ENCODE peak calls at places on chromosomes 4 and X, in ten cellular contexts. K is NCI-H1092; D is naive thymus-derived CD4-positive, alpha-beta T cell; P is gastrocnemius medialis; Z is NCI-H2029; V is suprapubic skin; Y is activated CD4-positive, alpha-beta memory T cell treated with anti-CD3 and anti-CD28 coated beads for 36 hours; Q is HT-29; E is COLO829; N is germinal center. L is an unnamed sample.
A peak's percentile ranks its signal among the peaks of the same experiment; 100 is the strongest.

GRCh38 chr4:72767903-72768817 is 199.1 kb upstream of the ADAMTS3 start:
- DNase-seq in E (peak; percentile 25), Q (no peak), Z (no peak), P (no peak), V (no peak), Y (no peak), D (no peak), K (no peak), N (no peak), L (no peak)

GRCh38 chr4:182776376-182777058 is 140.7 kb downstream of the DCTD start:
- DNase-seq in K (no peak), D (no peak), N (no peak), Z (no peak), Q (no peak), P (no peak), Y (no peak), E (no peak), V (no peak), L (no peak)

GRCh38 chr4:87589531-87589930 is 18.8 kb upstream of the DSPP start:
- DNase-seq in V (no peak), K (no peak), E (no peak), Z (no peak), Q (no peak), P (no peak), D (no peak), N (no peak), Y (no peak), L (peak; percentile 40)

GRCh38 chrX:3743821-3744439 is 30.5 kb upstream of the PRKX start:
- DNase-seq in K (no peak), Y (peak; percentile 73), N (no peak), E (no peak), V (no peak), Q (no peak), Z (no peak), P (no peak), D (peak; percentile 80), L (no peak)

GRCh38 chr4:107825072-107825789 is 499 bp downstream of the SGMS2 start:
- DNase-seq in Q (peak; percentile 74), V (peak; percentile 79), P (no peak), Z (no peak), D (no peak), K (peak; percentile 42), Y (peak; percentile 25), E (peak; percentile 48), N (peak; percentile 8), L (peak; percentile 15)

GRCh38 chr4:149645790-149646189 is 169.9 kb downstream of the IQCM start:
- DNase-seq in E (peak; percentile 8), K (no peak), V (no peak), P (no peak), Q (peak; percentile 25), D (no peak), Z (no peak), N (no peak), Y (no peak), L (no peak)

GRCh38 chrX:110131031-110131430 is 128.1 kb downstream of the TMEM164 start:
- DNase-seq in Q (no peak), V (no peak), E (no peak), N (no peak), D (no peak), Z (no peak), Y (no peak), P (no peak), K (no peak), L (no peak)

GRCh38 chr4:58669783-58670182 is 1559.6 kb upstream of the IGFBP7 start:
- DNase-seq in N (no peak), V (no peak), E (peak; percentile 12), Z (no peak), D (no peak), Y (no peak), K (no peak), Q (no peak), P (no peak), L (no peak)

GRCh38 chr4:3471098-3471760 is 8.1 kb downstream of the DOK7 start:
- DNase-seq in P (no peak), V (no peak), N (no peak), Q (no peak), E (no peak), D (no peak), Z (no peak), Y (no peak), K (no peak), L (no peak)

GRCh38 chrX:24248042-24248441 is 65.8 kb downstream of the SUPT20HL2 start:
- DNase-seq in Y (no peak), E (no peak), P (no peak), D (no peak), Q (no peak), V (no peak), Z (no peak), N (no peak), K (no peak), L (no peak)

GRCh38 chrX:110667706-110668105 is 127.9 kb downstream of the CHRDL1 start:
- DNase-seq in K (no peak), Z (no peak), E (peak; percentile 19), D (no peak), Y (no peak), P (no peak), Q (peak; percentile 32), V (no peak), N (no peak), L (no peak)

GRCh38 chr4:65918217-65918616 is 247.9 kb upstream of the EPHA5 start:
- DNase-seq in E (no peak), Y (no peak), P (no peak), D (no peak), Q (no peak), K (peak; percentile 43), V (no peak), Z (peak; percentile 37), N (no peak), L (no peak)

GRCh38 chr4:189124149-189124758 is 816.4 kb upstream of the FRG1 start:
- DNase-seq in E (peak; percentile 30), Z (peak; percentile 3), D (no peak), Y (no peak), N (no peak), K (peak; percentile 33), Q (peak; percentile 13), V (no peak), P (no peak), L (peak; percentile 15)

GRCh38 chr4:2059034-2059725 is at the start of gene NAT8L:
- DNase-seq in D (no peak), Q (no peak), Y (peak; percentile 21), N (peak; percentile 48), P (no peak), K (peak; percentile 67), Z (no peak), V (no peak), E (no peak), L (no peak)

GRCh38 chrX:134460005-134460860 is at the start of gene HPRT1:
- DNase-seq in V (peak; percentile 73), E (peak; percentile 28), Y (peak; percentile 83), Q (peak; percentile 78), N (peak; percentile 75), P (peak; percentile 64), D (peak; percentile 80), Z (peak; percentile 61), K (peak; percentile 74), L (no peak)

GRCh38 chrX:68686684-68687045 is 39.2 kb downstream of the STARD8 start:
- DNase-seq in Z (no peak), P (no peak), N (no peak), Y (peak; percentile 32), D (no peak), E (no peak), V (no peak), K (no peak), Q (no peak), L (no peak)

GRCh38 chr4:6008092-6008551 is 10.1 kb downstream of the C4orf50 start:
- DNase-seq in D (no peak), E (no peak), N (no peak), V (no peak), P (no peak), Z (no peak), K (no peak), Y (no peak), Q (no peak), L (no peak)

GRCh38 chr4:164058775-164059174 is 564.3 kb downstream of the TMA16 start:
- DNase-seq in P (no peak), N (no peak), Z (no peak), K (no peak), Q (no peak), E (no peak), Y (no peak), D (no peak), V (no peak), L (no peak)

GRCh38 chrX:40106677-40107290 is 9.0 kb upstream of the BCOR start:
- DNase-seq in K (no peak), Z (no peak), D (no peak), E (no peak), Q (no peak), P (no peak), Y (no peak), N (no peak), V (no peak), L (no peak)